ENCODE peak calls at places on chromosomes 16 and 17, in five cellular contexts. One of them, this sample, is unnamed. For H3K4me1, the result is how much of the 10 kb centered on the place peaks cover.

GRCh38 chr17:75572713-75573539 is 14.7 kb upstream of the MYO15B start:
- DNase-seq in tibial nerve: no peak
- DNase-seq in thoracic aorta: no peak
- DNase-seq in fibroblast of lung: no peak
- DNase-seq in hepatocyte: peak
- DNase-seq in this sample: no peak

GRCh38 chr17:60792250-60792898 is 114.7 kb downstream of the BCAS3 start:
- DNase-seq in tibial nerve: no peak
- DNase-seq in thoracic aorta: peak
- DNase-seq in hepatocyte: no peak
- DNase-seq in fibroblast of lung: no peak
- DNase-seq in this sample: peak

GRCh38 chr17:69762359-69762758 is 312.7 kb upstream of the KCNJ16 start:
- DNase-seq in tibial nerve: no peak
- DNase-seq in fibroblast of lung: peak
- DNase-seq in hepatocyte: no peak
- DNase-seq in thoracic aorta: no peak
- DNase-seq in this sample: no peak

GRCh38 chr17:72954595-72954994 is 137.9 kb downstream of the SLC39A11 start:
- DNase-seq in hepatocyte: no peak
- DNase-seq in tibial nerve: no peak
- DNase-seq in fibroblast of lung: no peak
- DNase-seq in thoracic aorta: no peak
- DNase-seq in this sample: no peak

GRCh38 chr17:3916825-3917224 is 560 bp upstream of the P2RX1 start:
- DNase-seq in fibroblast of lung: no peak
- DNase-seq in thoracic aorta: no peak
- DNase-seq in tibial nerve: no peak
- DNase-seq in hepatocyte: no peak
- DNase-seq in this sample: no peak

GRCh38 chr16:29922326-29922725 is 3.7 kb downstream of the KCTD13 start:
- DNase-seq in fibroblast of lung: no peak
- DNase-seq in hepatocyte: no peak
- DNase-seq in thoracic aorta: no peak
- DNase-seq in tibial nerve: no peak
- DNase-seq in this sample: no peak

GRCh38 chr16:75653926-75654325 is 6.4 kb downstream of the TERF2IP start:
- DNase-seq in thoracic aorta: no peak
- DNase-seq in tibial nerve: no peak
- DNase-seq in hepatocyte: no peak
- DNase-seq in fibroblast of lung: peak
- DNase-seq in this sample: no peak

GRCh38 chr16:30375830-30376229 is 1.2 kb downstream of the MYL11 start:
- DNase-seq in hepatocyte: no peak
- DNase-seq in fibroblast of lung: no peak
- DNase-seq in tibial nerve: no peak
- DNase-seq in thoracic aorta: no peak
- DNase-seq in this sample: no peak

GRCh38 chr17:68198931-68199836 is 48.7 kb upstream of the AMZ2 start:
- DNase-seq in thoracic aorta: no peak
- DNase-seq in tibial nerve: no peak
- DNase-seq in hepatocyte: peak
- DNase-seq in fibroblast of lung: no peak
- DNase-seq in this sample: no peak

GRCh38 chr16:79050063-79050462 is 550.5 kb downstream of the MAF start:
- DNase-seq in fibroblast of lung: no peak
- DNase-seq in tibial nerve: no peak
- DNase-seq in hepatocyte: no peak
- DNase-seq in thoracic aorta: no peak
- DNase-seq in this sample: no peak

GRCh38 chr16:79051313-79051712 is 549.2 kb downstream of the MAF start:
- DNase-seq in hepatocyte: no peak
- DNase-seq in tibial nerve: no peak
- DNase-seq in fibroblast of lung: no peak
- DNase-seq in thoracic aorta: no peak
- DNase-seq in this sample: no peak

GRCh38 chr16:79045191-79045590 is 555.3 kb downstream of the MAF start:
- DNase-seq in hepatocyte: no peak
- DNase-seq in tibial nerve: no peak
- DNase-seq in fibroblast of lung: no peak
- DNase-seq in thoracic aorta: no peak
- DNase-seq in this sample: no peak

GRCh38 chr16:79049040-79049439 is 551.5 kb downstream of the MAF start:
- DNase-seq in hepatocyte: no peak
- DNase-seq in tibial nerve: no peak
- DNase-seq in thoracic aorta: no peak
- DNase-seq in fibroblast of lung: no peak
- DNase-seq in this sample: no peak

GRCh38 chr16:79047337-79047736 is 553.2 kb downstream of the MAF start:
- DNase-seq in hepatocyte: no peak
- DNase-seq in thoracic aorta: no peak
- DNase-seq in fibroblast of lung: no peak
- DNase-seq in tibial nerve: no peak
- DNase-seq in this sample: no peak
- TF ChIP-seq CTCF in hepatocyte: peak
- TF ChIP-seq CTCF in thoracic aorta: no peak
- TF ChIP-seq CTCF in fibroblast of lung: peak
- TF ChIP-seq CTCF in tibial nerve: peak
- TF ChIP-seq CTCF in this sample: peak

DNA sequence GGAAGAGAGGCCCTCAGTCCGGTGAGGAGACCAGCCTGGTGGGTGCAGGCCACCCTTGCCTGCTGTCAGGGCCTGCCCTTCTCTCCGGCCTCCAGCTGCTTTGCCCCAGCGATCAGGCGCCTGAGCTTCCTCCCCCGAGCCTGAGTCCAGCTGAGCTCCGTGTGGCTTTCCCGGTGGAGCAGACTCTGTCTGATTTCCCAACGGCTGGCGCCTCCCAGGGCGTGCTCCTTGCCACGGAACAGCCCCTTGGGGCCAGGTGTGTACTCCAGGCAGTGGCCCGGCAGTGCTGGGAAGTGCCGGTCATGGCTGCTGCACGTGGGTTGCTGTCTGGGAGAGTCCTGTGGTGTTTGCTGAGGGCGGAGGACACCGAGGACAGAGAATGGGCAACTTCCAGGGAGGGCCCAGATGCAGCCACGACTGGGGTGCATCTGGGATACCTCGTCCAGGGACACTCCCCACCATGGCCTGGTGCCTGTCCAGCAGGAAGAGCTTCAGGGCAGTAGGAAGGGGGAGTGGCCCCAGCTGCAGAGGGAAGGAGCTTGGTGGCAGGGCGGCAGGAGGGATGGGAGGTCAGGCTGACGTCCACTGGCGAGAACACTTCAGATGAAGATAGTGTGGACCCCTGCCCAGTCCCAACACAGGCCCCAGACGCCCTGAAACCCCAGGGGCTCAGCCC is 22.5 kb downstream of the METRNL start:
- DNase-seq in fibroblast of lung: no peak
- DNase-seq in thoracic aorta: no peak
- DNase-seq in tibial nerve: no peak
- DNase-seq in hepatocyte: peak
- DNase-seq in this sample: no peak
- H3K4me1 ChIP-seq in fibroblast of lung: under half
- H3K4me1 ChIP-seq in thoracic aorta: half or more
- H3K4me1 ChIP-seq in tibial nerve: half or more
- H3K4me1 ChIP-seq in hepatocyte: half or more
- H3K4me1 ChIP-seq in this sample: under half

GRCh38 chr16:76729525-76729924 is 452.3 kb downstream of the CNTNAP4 start:
- DNase-seq in tibial nerve: no peak
- DNase-seq in thoracic aorta: no peak
- DNase-seq in fibroblast of lung: no peak
- DNase-seq in hepatocyte: peak
- DNase-seq in this sample: peak
- TF ChIP-seq CTCF in tibial nerve: no peak
- TF ChIP-seq CTCF in thoracic aorta: no peak
- TF ChIP-seq CTCF in fibroblast of lung: no peak
- TF ChIP-seq CTCF in hepatocyte: no peak
- TF ChIP-seq CTCF in this sample: peak

GRCh38 chr16:47461598-47462266 is 601 bp downstream of the PHKB start:
- DNase-seq in fibroblast of lung: peak
- DNase-seq in hepatocyte: peak
- DNase-seq in thoracic aorta: no peak
- DNase-seq in tibial nerve: peak
- DNase-seq in this sample: no peak
- H3K4me1 ChIP-seq in fibroblast of lung: under half
- H3K4me1 ChIP-seq in hepatocyte: under half
- H3K4me1 ChIP-seq in thoracic aorta: under half
- H3K4me1 ChIP-seq in tibial nerve: half or more
- H3K4me1 ChIP-seq in this sample: under half

This sample was measured in BE2C.